ENCODE peak calls at places on chromosomes 12 and 14, in six cellular contexts. N is heart left ventricle, S is tibial nerve, Q is stomach, Y is lower leg skin, C is esophagus squamous epithelium. E is an unnamed sample.

GRCh38 chr12:82438356-82438755 is 80.0 kb downstream of the METTL25 start:
- DNase-seq in N (no peak), S (no peak), Q (no peak), Y (no peak), C (no peak), E (no peak)

GRCh38 chr14:102917469-102918211 is 4.8 kb upstream of the AMN start:
- DNase-seq in N (no peak), S (peak), Q (peak), Y (no peak), C (no peak), E (peak)

GRCh38 chr14:97350894-97351713 is 553.9 kb downstream of the VRK1 start:
- DNase-seq in N (no peak), S (no peak), Q (peak), Y (no peak), C (no peak), E (no peak)

GRCh38 chr12:108570743-108571603 is 8.6 kb downstream of the ISCU start:
- DNase-seq in N (peak), S (no peak), Q (no peak), Y (no peak), C (no peak), E (peak)

GRCh38 chr12:2811791-2812190 is 677 bp upstream of the ITFG2 start:
- DNase-seq in N (no peak), S (no peak), Q (no peak), Y (no peak), C (no peak), E (no peak)

GRCh38 chr14:86311151-86311550 is 781.2 kb downstream of the FLRT2 start:
- DNase-seq in N (no peak), S (no peak), Q (no peak), Y (no peak), C (no peak), E (no peak)

GRCh38 chr14:64910847-64911495 is 3.3 kb upstream of the CHURC1 start:
- DNase-seq in N (no peak), S (no peak), Q (no peak), Y (no peak), C (no peak), E (no peak)

GRCh38 chr12:124509676-124510300 is 57.6 kb downstream of the NCOR2 start:
- DNase-seq in N (no peak), S (peak), Q (peak), Y (peak), C (no peak), E (peak)

DNA sequence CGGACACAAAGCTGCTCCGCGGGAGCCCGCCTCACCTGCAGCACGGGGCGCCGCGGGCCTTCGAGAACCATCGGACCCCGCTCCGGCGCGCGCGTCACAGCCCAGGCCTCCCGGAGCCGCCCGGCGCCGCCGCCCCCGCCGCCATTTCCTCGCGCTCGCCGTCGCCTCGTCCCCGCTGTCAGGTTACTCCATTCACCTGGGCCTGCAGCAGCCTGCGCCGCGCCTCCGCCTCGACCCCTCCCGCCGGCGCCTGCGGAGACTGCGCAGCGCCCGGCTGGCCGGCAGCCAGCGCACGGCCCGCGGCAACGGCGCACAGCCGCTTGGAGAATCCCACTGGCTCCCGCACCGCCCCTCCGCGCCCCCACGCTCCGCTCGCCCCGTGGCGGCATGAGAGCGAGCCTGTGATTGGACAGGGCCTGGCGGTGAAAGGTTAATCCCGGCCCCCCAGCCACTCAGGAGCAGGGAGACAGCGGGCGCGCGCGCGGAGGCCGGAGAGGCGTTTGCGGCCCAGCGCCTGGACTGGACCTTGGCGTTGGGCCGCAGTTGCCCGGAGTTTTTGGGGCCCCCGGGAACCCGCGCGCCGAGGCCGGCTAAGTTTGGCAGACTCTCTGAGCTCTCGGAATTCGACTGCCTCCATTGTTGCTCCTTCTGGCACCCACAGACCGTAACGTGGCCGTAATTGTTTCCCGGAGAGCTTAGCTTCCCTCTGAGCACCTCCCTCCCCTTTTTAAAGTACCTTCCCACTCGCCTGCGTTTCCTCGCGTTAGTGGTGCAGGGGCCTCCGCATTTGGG is at the start of gene DICER1:
- DNase-seq in N (peak), S (peak), Q (peak), Y (peak), C (peak), E (peak)
- TF ChIP-seq POLR2A in N (no peak), S (peak), Q (peak), Y (no peak), C (peak), E (no peak)

GRCh38 chr14:31207287-31207745 is 277 bp downstream of the HECTD1 start:
- DNase-seq in N (no peak), S (peak), Q (no peak), Y (peak), C (no peak), E (no peak)
- TF ChIP-seq POLR2A in N (no peak), S (peak), Q (no peak), Y (no peak), C (peak), E (no peak)

DNA sequence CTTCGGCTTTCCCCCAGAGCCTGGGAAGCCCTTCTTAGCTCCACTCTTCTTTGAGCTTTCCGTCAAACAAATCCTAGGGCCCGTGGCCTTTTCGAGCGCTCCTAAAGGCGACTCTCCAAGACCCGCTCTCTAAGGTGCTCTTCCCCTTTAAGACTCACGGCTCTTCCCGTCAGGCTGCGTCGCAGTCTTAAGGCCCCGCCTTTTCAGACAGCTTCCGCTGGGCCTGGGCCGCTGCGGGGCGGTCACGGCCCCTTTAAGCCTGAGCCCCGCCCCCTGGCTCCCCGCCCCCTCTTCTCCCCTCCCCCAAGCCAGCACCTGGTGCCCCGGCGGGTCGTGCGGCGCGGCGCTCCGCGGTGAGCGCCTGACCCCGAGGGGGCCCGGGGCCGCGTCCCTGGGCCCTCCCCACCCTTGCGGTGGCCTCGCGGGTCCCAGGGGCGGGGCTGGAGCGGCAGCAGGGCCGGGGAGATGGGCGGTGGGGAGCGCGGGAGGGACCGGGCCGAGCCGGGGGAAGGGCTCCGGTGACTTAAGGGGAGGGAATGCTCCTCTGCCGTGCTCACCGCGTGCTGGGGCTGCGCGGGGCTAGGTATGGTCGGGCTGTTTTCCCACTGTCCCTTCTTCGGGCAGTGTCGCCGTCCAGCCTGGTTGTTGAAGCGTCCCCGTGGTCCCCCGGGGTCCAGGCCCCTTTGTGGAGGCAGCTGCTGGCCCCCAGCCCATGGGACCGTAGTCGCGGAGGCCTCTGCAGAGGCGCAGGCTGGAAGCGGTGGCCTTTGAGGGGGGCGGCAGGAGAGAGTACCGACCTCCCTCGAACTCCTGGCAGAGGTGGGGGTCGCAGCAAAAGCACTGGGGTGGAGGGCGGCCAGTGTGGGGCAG is at the start of gene PEX5:
- DNase-seq in N (peak), S (peak), Q (peak), Y (peak), C (peak), E (peak)
- TF ChIP-seq POLR2A in N (no peak), S (no peak), Q (no peak), Y (no peak), C (peak), E (no peak)

GRCh38 chr14:83689265-83689664 is 1840.7 kb upstream of the FLRT2 start:
- DNase-seq in N (no peak), S (no peak), Q (no peak), Y (no peak), C (no peak), E (no peak)
- TF ChIP-seq POLR2A in N (no peak), S (no peak), Q (no peak), Y (no peak), C (no peak), E (no peak)

DNA sequence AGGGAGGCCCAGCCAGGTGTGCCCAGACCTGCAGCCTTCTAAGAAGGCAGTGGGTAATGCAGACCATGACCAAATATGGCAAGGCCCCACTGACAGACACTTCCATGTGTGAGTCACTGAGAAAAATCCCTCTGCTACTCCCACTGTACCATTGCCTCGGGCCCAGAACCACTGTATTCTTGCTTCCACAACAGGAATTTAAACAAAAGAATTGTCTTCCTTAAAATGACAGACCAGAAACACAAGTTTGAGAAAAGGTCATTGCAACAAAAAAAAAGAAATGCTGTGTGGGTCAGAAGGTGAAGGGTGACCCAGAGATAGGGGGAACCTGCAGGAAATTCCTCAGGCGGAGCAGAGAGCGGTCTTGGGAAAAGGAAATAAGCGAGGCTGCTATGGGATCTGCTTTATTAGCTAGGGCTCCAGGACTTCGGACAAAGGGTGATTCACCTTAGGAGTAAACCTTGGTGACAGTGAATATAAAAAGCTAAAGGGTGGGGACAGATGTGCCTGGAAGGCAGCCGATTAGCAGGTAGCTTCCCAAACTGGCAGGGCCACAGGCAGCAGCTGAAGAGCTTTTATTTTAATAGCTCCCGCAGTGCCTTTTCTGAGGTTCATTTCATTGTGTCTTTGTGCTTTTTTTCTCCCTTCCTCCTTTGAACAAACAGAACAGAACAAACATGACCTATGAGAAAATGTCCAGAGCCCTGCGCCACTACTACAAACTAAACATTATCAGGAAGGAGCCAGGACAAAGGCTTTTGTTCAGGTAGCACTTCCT is 185.3 kb upstream of the BCL2L14 start:
- DNase-seq in N (no peak), S (no peak), Q (peak), Y (no peak), C (no peak), E (no peak)
- TF ChIP-seq POLR2A in N (no peak), S (no peak), Q (no peak), Y (no peak), C (no peak), E (no peak)

DNA sequence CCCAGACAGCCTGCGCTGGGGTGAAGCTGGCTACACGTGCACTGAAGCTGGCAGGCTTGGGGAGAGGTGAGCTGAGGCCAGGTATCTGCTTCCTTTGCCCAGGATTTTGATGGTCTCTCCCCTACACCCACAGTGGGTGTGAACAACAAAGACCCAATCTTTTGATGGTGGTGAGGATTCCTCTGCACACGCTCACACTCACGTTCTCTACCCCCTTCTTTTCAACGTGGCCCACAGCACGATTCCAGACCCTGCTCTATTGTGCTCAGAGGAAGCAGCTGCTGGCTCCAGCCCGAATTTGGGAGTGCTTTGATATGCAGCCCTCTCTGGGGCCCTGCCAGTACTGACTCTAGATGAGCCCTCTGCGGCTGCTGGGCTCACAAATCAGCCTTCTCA is 4.9 kb downstream of the CD9 start:
- DNase-seq in N (peak), S (no peak), Q (no peak), Y (no peak), C (no peak), E (no peak)
- TF ChIP-seq POLR2A in N (no peak), S (no peak), Q (no peak), Y (no peak), C (no peak), E (no peak)

E was measured in testis.